ENCODE peak calls at places on chromosomes 2 and 18, in five cellular contexts. R is HCT116, B is HepG2, S is K562, D is GM12878. P is an unnamed sample.

GRCh38 chr18:10044054-10044453 is 130.2 kb downstream of the VAPA start:
- DNase-seq in R (no peak), B (no peak), S (no peak), D (no peak), P (no peak)

GRCh38 chr2:9593936-9594335 is 36.9 kb downstream of the YWHAQ start:
- DNase-seq in R (no peak), B (no peak), S (no peak), D (no peak), P (no peak)

GRCh38 chr2:112181571-112182290 is 43.5 kb downstream of the FBLN7 start:
- DNase-seq in R (no peak), B (no peak), S (no peak), D (no peak), P (no peak)

GRCh38 chr2:241692448-241692847 is 5.8 kb upstream of the DTYMK start:
- DNase-seq in R (no peak), B (no peak), S (no peak), D (no peak), P (no peak)

GRCh38 chr2:131040661-131041401 is 52.4 kb downstream of the FAM168B start:
- DNase-seq in R (no peak), B (no peak), S (no peak), D (no peak), P (no peak)

GRCh38 chr2:200860092-200860795 is 4.2 kb downstream of the CLK1 start:
- DNase-seq in R (no peak), B (no peak), S (peak; percentile 15), D (no peak), P (no peak)

GRCh38 chr18:36446059-36446458 is 148.5 kb downstream of the FHOD3 start:
- DNase-seq in R (no peak), B (no peak), S (no peak), D (no peak), P (peak; percentile 82)

GRCh38 chr2:145842002-145842401 is 1322.1 kb upstream of the ZEB2 start:
- DNase-seq in R (no peak), B (no peak), S (no peak), D (no peak), P (no peak)

GRCh38 chr18:33755918-33756590 is 178.0 kb downstream of the ASXL3 start:
- DNase-seq in R (no peak), B (no peak), S (no peak), D (no peak), P (no peak)

GRCh38 chr2:144256996-144257707 is 262.8 kb downstream of the ZEB2 start:
- DNase-seq in R (no peak), B (no peak), S (no peak), D (no peak), P (no peak)

GRCh38 chr2:68714866-68715265 is 19.7 kb upstream of the ARHGAP25 start:
- DNase-seq in R (no peak), B (no peak), S (no peak), D (peak; percentile 80), P (no peak)

GRCh38 chr2:8440029-8440778 is 241.7 kb upstream of the ID2 start:
- DNase-seq in R (no peak), B (no peak), S (no peak), D (no peak), P (no peak)

GRCh38 chr2:37349376-37349775 is 4.9 kb downstream of the QPCT start:
- DNase-seq in R (no peak), B (peak; percentile 27), S (no peak), D (no peak), P (no peak)

GRCh38 chr2:237475704-237476107 is 11.3 kb upstream of the MLPH start:
- DNase-seq in R (no peak), B (no peak), S (peak; percentile 16), D (no peak), P (no peak)

DNA sequence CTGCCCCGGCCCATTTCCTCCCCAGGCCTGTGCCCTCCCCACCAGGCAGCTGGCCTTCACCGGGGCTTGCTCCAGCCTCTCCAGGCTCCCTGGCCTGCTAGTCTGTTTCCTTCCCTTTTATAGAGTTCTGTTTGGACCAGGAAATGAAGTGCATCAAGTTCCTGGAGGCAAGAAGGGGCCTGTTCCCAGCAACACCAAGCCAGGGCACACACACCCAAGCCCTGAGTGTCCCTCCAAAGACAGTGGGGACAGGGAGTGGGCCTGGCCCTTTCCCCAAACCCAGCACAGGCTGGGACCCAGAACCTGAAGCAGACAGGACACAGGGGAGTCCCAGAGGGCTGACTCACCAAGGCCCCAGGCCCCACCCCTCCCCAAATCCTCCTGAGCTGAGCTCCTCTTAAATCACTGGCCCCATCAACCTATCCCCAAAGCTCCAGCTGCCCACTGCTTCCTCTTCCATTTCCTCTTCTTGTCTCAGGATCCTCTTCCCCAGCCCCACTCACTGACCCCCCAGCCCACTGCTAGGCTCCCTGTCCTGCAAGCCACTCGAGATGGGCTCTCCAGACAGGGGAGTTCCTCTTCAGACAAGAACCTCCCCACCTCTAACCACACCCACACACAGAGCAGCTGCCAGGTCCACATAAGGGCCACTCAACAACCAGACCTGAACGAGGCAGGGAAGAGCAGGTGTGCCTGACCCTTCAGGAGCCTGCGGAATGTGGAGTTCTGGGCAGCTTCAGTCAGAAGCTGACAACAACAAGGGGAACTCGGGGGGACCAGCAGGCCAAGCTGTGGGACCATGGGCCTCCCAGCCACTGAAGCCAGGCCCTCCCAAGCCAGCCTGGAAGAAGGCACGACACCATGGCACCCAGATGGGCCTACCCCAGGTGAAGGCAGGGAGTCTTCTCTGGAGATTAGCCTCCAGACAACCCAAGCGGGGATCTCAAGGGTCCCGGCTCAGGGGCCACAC is 74.2 kb downstream of the TNS1 start:
- DNase-seq in R (no peak), B (no peak), S (no peak), D (no peak), P (no peak)
- H3K4me3 ChIP-seq in R (no peak overlapping the region), B (no peak overlapping the region), S (no peak overlapping the region), D (no peak overlapping the region), P (no peak overlapping the region)

DNA sequence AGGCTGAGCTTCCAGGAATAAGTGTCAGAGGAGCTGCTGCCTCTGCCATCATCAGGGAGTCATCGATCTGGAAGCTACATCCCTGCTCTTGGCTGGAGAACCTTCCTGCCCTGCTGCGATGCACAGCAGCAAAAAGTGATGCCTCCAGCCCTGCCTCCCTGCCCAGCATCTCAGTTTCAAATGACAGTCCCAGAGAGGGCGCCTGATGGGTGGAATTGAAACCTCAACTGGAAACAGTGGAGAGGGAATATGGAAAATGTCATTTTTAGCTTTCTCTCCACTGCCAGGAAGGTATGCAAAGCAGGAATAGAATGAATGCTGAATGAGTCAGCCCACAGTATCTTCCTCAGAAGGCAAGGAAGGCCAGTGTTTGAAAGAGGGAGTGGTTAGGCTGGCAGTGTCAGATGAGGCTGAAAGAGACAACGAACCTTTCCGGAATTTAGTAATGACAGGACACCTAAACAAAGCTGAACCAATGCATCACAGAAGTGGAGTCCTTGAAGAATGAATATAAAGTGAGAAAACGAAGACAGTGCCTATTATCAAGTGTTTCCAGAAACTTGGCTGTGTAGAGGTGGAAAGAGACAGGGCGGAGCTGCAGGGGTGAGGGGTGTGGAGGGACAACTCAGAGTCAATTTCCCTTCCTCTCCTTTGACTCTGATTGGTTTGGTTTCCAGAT is 153.9 kb upstream of the NDUFV2 start:
- DNase-seq in R (no peak), B (no peak), S (no peak), D (no peak), P (no peak)
- TF ChIP-seq POLR2AphosphoS5 in R (no peak), B (no peak), S (no peak), D (no peak), P (peak; percentile 73)

DNA sequence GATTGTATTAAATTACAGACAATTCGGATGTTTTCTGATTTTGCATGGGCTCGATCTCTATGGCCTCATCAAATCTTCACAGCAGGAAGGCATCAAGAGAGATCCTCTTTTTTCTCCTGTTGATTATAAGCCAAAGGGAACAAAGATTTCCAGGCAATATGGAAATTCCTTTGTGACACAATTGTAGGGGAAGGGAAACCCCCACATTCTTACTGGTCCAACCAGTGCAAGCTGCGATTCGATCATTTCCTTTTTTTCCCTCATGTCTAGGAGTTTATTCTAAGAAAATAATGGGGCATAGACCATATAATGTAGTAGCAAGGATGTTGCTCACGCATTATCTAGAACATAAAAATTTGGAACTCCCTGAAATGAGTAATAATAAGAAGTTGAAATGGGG is 87.7 kb downstream of the LYPD6 start:
- DNase-seq in R (no peak), B (no peak), S (no peak), D (no peak), P (no peak)
- TF ChIP-seq MAX in R (no peak), B (no peak), S (no peak), D (no peak), P (no peak)

DNA sequence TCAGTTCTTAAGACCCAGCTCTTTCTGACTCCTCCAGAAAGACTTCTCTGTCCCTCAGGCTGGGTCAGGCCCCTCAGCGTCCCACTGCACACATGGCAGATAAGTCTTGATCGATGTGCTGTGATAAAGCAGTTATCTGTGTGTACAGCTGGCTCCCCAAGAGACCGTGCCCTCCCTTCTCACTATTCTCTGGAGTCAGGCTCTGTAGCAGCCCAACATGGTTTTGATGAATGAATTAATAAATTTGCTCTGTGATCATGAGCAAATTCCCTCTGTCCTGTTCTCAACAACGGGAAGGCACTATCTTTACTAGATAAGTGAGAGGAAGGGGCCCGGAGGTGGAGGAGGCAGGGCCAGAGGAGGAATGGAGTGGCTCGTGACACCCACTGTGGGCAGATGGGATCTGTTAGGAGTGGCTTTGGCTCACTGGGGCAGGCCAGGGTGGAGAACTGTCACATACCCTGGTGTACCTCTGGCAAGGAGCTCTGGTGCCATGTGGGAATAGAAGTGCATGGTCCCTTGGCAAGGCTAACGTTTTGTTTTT is 48.3 kb downstream of the ZFP36L2 start:
- DNase-seq in R (no peak), B (no peak), S (peak; percentile 70), D (no peak), P (no peak)
- H3K4me3 ChIP-seq in R (no peak overlapping the region), B (peak overlapping the region; percentile 61), S (no peak overlapping the region), D (no peak overlapping the region), P (no peak overlapping the region)

DNA sequence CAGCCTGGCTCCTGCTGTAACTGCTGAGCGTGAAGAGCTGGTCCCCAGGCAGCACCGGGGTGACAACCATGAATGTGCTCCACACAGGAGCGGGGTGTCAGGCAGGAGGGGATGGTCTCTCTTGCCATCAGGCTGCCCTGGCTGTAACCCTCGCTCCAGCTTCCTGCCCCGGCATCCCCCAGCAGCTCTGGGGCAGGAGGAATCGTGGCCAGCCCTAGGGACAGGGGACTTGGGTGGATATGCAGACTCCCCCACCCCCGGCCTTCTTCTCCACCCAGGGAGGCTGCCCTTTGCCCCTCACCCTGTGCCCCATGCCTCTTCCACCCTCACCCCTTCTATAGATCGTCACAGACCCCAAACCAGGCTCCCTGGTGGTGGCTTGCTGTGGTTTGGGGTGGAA is 69.4 kb upstream of the SMAD7 start:
- DNase-seq in R (no peak), B (no peak), S (no peak), D (no peak), P (peak; percentile 29)
- TF ChIP-seq POLR2AphosphoS5 in R (no peak), B (no peak), S (no peak), D (no peak), P (no peak)

DNA sequence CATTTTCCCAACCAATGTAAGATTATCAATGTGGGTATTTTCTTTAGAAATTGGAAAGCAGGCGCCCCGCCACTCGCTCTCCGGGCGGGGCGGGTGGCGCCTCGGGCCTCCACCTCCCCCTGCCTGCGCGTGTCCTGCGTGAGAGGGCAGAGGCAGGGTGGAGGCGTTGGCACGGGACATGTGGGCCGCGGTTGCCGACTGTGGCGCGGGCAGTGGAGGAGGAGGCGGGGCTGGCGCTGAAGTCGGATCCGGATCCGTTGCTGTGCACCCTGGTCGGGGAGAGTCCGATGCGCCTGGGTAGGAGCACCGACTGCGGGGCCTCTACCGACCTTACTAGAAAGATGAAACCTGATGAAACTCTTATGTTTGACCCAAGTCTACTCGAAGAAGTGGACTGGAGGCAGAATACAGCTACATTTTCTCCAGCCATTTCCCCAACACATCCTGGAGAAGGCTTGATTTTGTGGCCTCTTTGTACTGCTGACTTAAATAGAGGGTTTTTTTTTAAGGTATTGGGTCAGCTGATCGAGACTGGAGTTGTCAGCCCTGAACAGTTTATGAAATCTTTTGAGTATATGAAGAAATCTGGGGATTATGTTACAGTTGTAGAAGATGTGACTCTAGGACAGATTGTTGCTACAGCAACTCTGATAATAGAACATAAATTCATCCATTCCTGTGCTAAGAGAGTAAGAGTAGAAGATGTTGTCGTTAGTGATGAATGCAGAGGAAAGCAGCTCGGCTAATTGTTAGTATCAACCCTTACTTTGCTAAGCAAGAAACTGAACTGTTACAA is 37.9 kb downstream of the PMS1 start:
- DNase-seq in R (no peak), B (no peak), S (no peak), D (no peak), P (peak; percentile 16)
- TF ChIP-seq MAX in R (no peak), B (no peak), S (no peak), D (no peak), P (no peak)

P was measured in SK-N-SH.